ENCODE peak calls at places on chromosomes 13 and 19, in seven cellular contexts. M is psoas muscle, L is ascending aorta, S is AG10803, O is H1, F is coronary artery, G is AG04449. Q is an unnamed sample.

GRCh38 chr13:21434588-21434987 is 24.5 kb downstream of the ZDHHC20 start:
- DNase-seq in G (no peak), F (no peak), L (no peak), O (no peak), S (no peak), M (no peak), Q (no peak)

GRCh38 chr13:23657056-23657455 is 86.8 kb downstream of the TNFRSF19 start:
- DNase-seq in F (no peak), O (no peak), G (no peak), L (no peak), S (no peak), M (no peak), Q (no peak)

GRCh38 chr13:98451676-98452105 is 125.2 kb downstream of the STK24 start:
- DNase-seq in F (peak), G (no peak), L (no peak), M (peak), O (no peak), S (peak), Q (no peak)

GRCh38 chr19:19610376-19611240 is 7.9 kb downstream of the PBX4 start:
- DNase-seq in M (no peak), L (no peak), O (no peak), F (no peak), S (no peak), G (no peak), Q (no peak)

GRCh38 chr19:38736036-38736412 is 8.2 kb downstream of the CAPN12 start:
- DNase-seq in M (peak), S (peak), G (no peak), L (no peak), F (peak), O (no peak), Q (peak)

GRCh38 chr19:35868172-35868822 is at the start of gene APLP1:
- DNase-seq in O (no peak), F (no peak), L (no peak), S (peak), M (peak), G (no peak), Q (peak)

GRCh38 chr19:53333466-53334449 is at the start of gene ZNF845:
- DNase-seq in O (peak), F (peak), M (peak), L (peak), G (peak), S (peak), Q (peak)

GRCh38 chr13:99610702-99611289 is 109.5 kb downstream of the TM9SF2 start:
- DNase-seq in F (no peak), L (no peak), G (no peak), S (no peak), M (no peak), O (no peak), Q (no peak)

GRCh38 chr13:108902557-108903155 is 273.2 kb downstream of the MYO16 start:
- DNase-seq in O (no peak), F (no peak), G (no peak), L (no peak), M (no peak), S (no peak), Q (no peak)

GRCh38 chr13:43573787-43574562 is 212.8 kb downstream of the ENOX1 start:
- DNase-seq in M (no peak), O (no peak), L (no peak), F (no peak), S (peak), G (no peak), Q (no peak)

GRCh38 chr19:47813304-47813994 is 8.3 kb upstream of the CRX start:
- DNase-seq in L (no peak), F (no peak), G (no peak), S (peak), M (peak), O (peak), Q (peak)

GRCh38 chr13:65401315-65401714 is 1828.8 kb downstream of the PCDH9 start:
- DNase-seq in G (no peak), L (no peak), S (no peak), F (no peak), M (no peak), O (no peak), Q (no peak)

GRCh38 chr19:9348671-9349070 is 14.1 kb upstream of the ZNF177 start:
- DNase-seq in F (no peak), G (no peak), M (no peak), L (no peak), O (no peak), S (no peak), Q (no peak)

GRCh38 chr19:4454952-4455738 is 2.4 kb downstream of the UBXN6 start:
- DNase-seq in G (no peak), L (no peak), O (no peak), F (no peak), S (peak), M (peak), Q (no peak)

GRCh38 chr19:18059902-18060301 is 26.8 kb downstream of the IL12RB1 start:
- DNase-seq in F (no peak), S (no peak), O (no peak), L (no peak), M (no peak), G (no peak), Q (no peak)

GRCh38 chr19:31497709-31498108 is 148.5 kb upstream of the TSHZ3 start:
- DNase-seq in G (no peak), O (no peak), L (no peak), F (peak), S (no peak), M (no peak), Q (no peak)

GRCh38 chr13:28385362-28385761 is 109.6 kb downstream of the FLT1 start:
- DNase-seq in F (no peak), G (no peak), S (no peak), O (no peak), L (no peak), M (no peak), Q (no peak)

GRCh38 chr13:51645154-51645650 is 60.9 kb downstream of the WDFY2 start:
- DNase-seq in S (peak), F (no peak), L (no peak), M (no peak), O (no peak), G (no peak), Q (peak)

GRCh38 chr19:50555033-50555432 is 13.2 kb downstream of the LRRC4B start:
- DNase-seq in F (no peak), S (no peak), L (no peak), O (no peak), M (no peak), G (no peak), Q (no peak)

GRCh38 chr19:33189453-33189852 is 4.7 kb upstream of the LRP3 start:
- DNase-seq in O (no peak), F (no peak), S (no peak), G (no peak), M (no peak), L (no peak), Q (no peak)

GRCh38 chr13:27147530-27148170 is 24.0 kb downstream of the USP12 start:
- DNase-seq in O (no peak), F (no peak), S (no peak), G (no peak), L (no peak), M (no peak), Q (peak)

GRCh38 chr13:86725105-86725504 is 925.9 kb upstream of the SLITRK6 start:
- DNase-seq in M (no peak), F (no peak), O (peak), S (no peak), L (no peak), G (no peak), Q (no peak)

GRCh38 chr19:1551068-1552040 is 16.8 kb downstream of the MEX3D start:
- DNase-seq in G (no peak), S (no peak), M (no peak), O (no peak), F (no peak), L (no peak), Q (no peak)

GRCh38 chr19:58568731-58569130 is 4.4 kb downstream of the MZF1 start:
- DNase-seq in S (no peak), M (no peak), F (no peak), G (no peak), L (no peak), O (no peak), Q (no peak)

GRCh38 chr13:37187611-37188010 is 82.1 kb upstream of the CSNK1A1L start:
- DNase-seq in M (no peak), F (no peak), S (peak), L (no peak), O (no peak), G (peak), Q (no peak)

GRCh38 chr19:53432088-53432661 is 391 bp downstream of the ZNF761 start:
- DNase-seq in S (peak), L (no peak), F (peak), M (peak), O (no peak), G (no peak), Q (peak)

GRCh38 chr13:102597029-102598015 is 536 bp downstream of the TPP2 start:
- DNase-seq in O (no peak), F (no peak), G (no peak), M (peak), L (no peak), S (peak), Q (peak)

GRCh38 chr13:87884874-87885273 is 213.7 kb downstream of the SLITRK5 start:
- DNase-seq in S (no peak), G (no peak), L (no peak), F (no peak), M (no peak), O (peak), Q (no peak)

GRCh38 chr13:29884671-29885424 is 34.4 kb upstream of the UBL3 start:
- DNase-seq in O (no peak), L (no peak), M (no peak), S (no peak), F (no peak), G (no peak), Q (no peak)

GRCh38 chr19:52734893-52735661 is at the start of gene ZNF611:
- DNase-seq in G (peak), L (peak), O (peak), M (peak), S (peak), F (peak), Q (peak)

GRCh38 chr13:47459512-47459911 is 541.6 kb downstream of the SUCLA2 start:
- DNase-seq in L (no peak), F (no peak), O (no peak), G (no peak), M (no peak), S (peak), Q (no peak)

GRCh38 chr19:41565384-41565730 is 10.6 kb upstream of the CEACAM21 start:
- DNase-seq in L (no peak), F (no peak), O (no peak), G (no peak), S (no peak), M (no peak), Q (no peak)

GRCh38 chr13:74202129-74202528 is 67.9 kb upstream of the KLF12 start:
- DNase-seq in L (no peak), S (no peak), F (no peak), G (no peak), M (no peak), O (no peak), Q (no peak)

GRCh38 chr19:42313096-42313839 is at the start of gene TMEM145:
- DNase-seq in F (no peak), G (no peak), S (peak), M (peak), L (no peak), O (no peak), Q (peak)

GRCh38 chr13:111035861-111036260 is 79.2 kb upstream of the ARHGEF7 start:
- DNase-seq in M (no peak), O (no peak), L (no peak), G (no peak), F (no peak), S (no peak), Q (no peak)

GRCh38 chr13:111039735-111040134 is 75.4 kb upstream of the ARHGEF7 start:
- DNase-seq in O (no peak), G (no peak), M (no peak), F (no peak), L (no peak), S (no peak), Q (no peak)

GRCh38 chr13:111038887-111039286 is 76.2 kb upstream of the ARHGEF7 start:
- DNase-seq in L (no peak), M (no peak), F (no peak), S (no peak), O (no peak), G (no peak), Q (no peak)

GRCh38 chr13:111036665-111037064 is 78.4 kb upstream of the ARHGEF7 start:
- DNase-seq in O (no peak), S (no peak), L (no peak), G (no peak), F (no peak), M (no peak), Q (no peak)

DNA sequence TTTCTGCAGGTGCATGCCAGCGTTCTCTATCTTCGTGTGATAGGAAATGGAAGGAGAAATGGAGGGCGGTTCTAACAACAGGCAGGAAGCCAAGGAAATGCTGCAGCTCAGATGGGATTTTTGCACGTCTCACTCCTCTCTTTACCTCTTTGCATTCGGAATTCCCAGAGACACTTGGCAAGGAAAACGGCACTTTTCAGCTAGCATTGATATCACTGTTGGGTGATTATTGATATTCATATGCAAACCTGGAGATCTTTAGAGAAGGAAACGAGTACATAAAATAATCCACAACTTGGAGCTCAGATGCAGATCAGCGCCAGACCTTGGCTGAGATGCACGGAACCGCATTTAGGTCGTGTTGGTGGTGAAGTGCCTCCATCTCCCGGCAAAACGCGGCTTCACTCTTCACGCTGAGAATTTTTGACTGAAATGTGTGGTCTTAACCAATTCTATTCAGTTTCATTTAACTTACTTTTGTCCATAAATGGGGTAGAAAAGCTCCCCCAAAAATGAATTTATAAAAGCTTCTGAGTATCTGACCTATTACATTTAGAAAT is 77.2 kb upstream of the ARHGEF7 start:
- DNase-seq in S (no peak), F (no peak), L (no peak), O (no peak), M (no peak), G (no peak), Q (no peak)
- TF ChIP-seq CTCF in S (no peak), F (no peak), L (no peak), O (no peak), M (no peak), G (no peak), Q (no peak)

GRCh38 chr13:73059460-73060250 is 850 bp downstream of the KLF5 start:
- DNase-seq in O (no peak), F (no peak), S (peak), L (no peak), M (peak), G (no peak), Q (peak)
- TF ChIP-seq CTCF in O (peak), F (no peak), S (no peak), L (peak), M (peak), G (peak), Q (peak)

GRCh38 chr19:14091086-14091884 is 734 bp upstream of the SAMD1 start:
- DNase-seq in O (no peak), M (no peak), L (no peak), F (peak), S (peak), G (no peak), Q (peak)

GRCh38 chr19:14089412-14089661 is 1.2 kb downstream of the SAMD1 start:
- DNase-seq in F (no peak), L (no peak), M (no peak), G (no peak), O (no peak), S (no peak), Q (peak)

GRCh38 chr19:14088634-14089411 is 1.7 kb downstream of the SAMD1 start:
- DNase-seq in G (no peak), L (no peak), S (no peak), O (no peak), M (no peak), F (no peak), Q (peak)

GRCh38 chr19:14090509-14091085 is at the start of gene SAMD1:
- DNase-seq in F (peak), O (no peak), M (peak), S (peak), L (no peak), G (no peak), Q (peak)

DNA sequence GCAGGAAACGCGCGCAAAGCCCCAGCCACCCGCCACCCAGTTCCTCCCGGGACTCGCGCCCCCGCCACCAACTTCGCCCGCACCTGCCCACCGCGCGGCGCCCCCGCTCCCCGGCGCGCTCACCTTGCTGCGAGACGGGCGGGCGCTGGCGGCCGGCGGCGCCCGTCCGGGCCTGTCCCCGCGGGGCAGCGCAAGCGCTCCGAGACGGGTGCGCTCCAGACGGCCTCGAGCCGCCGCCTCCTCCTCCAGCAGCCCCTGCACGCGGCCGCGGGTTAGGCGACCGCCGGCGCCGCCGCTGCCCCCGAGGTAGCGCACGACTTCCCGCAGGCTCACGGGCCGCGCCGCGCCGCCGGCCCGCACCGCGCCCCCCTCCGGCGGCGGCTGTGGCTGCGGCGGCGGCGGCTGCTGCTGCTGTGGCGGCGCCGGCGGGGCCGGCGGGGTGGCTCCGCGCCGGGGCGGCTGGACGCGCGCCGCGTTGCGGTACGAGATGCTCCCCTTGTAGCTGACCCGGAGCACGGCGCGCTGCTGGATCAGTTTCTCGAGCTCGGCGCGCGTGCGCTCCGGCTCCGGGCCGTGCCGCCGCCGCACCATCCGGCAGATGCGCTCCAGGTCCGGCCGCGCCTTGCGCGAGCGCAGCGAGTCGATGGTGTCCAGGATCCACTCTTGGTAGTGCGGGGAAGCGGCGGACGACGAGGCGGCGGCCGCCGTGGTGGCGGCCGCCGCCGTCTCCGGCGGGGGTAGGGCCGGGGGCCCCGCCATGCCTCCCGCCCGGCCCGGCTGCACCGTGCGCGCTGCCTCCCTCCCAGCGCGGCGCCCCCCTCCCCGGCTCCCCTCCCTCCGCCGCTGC is 666 bp downstream of the SAMD1 start:
- DNase-seq in L (no peak), F (no peak), M (peak), G (no peak), O (no peak), S (peak), Q (peak)
- TF ChIP-seq CTCF in L (no peak), F (no peak), M (no peak), G (no peak), O (no peak), S (no peak), Q (peak)

GRCh38 chr19:56355517-56355916 is 37.8 kb downstream of the ZNF582 start:
- DNase-seq in S (no peak), F (no peak), L (no peak), O (no peak), G (no peak), M (no peak), Q (no peak)
- TF ChIP-seq CTCF in S (no peak), F (no peak), L (no peak), O (no peak), G (no peak), M (no peak), Q (no peak)